ENCODE peak calls at places on chromosomes 16 and 17, in ten cellular contexts. S is mesothelial cell of epicardium; E is stimulated activated CD4-positive, alpha-beta T cell treated with anti-CD3 and anti-CD28 coated beads, TNF-alpha, amount 100 ng/mL, for 4 hours; R is Calu3; Q is hypothalamus; A is amniotic stem cell; G is T-helper 17 cell; N is NCI-H1436; B is AG08396; K is head of caudate nucleus. M is an unnamed sample.

GRCh38 chr17:79033046-79033616 is 9.2 kb downstream of the C1QTNF1 start:
- DNase-seq in S (no peak), E (no peak), R (no peak), Q (no peak), A (no peak), G (no peak), N (no peak), B (no peak), K (no peak), M (no peak)

GRCh38 chr16:21619765-21620462 is 20.5 kb downstream of the METTL9 start:
- DNase-seq in S (no peak), E (no peak), R (no peak), Q (no peak), A (no peak), G (no peak), N (no peak), B (no peak), K (no peak), M (no peak)

GRCh38 chr16:9941245-9941644 is 241.0 kb downstream of the GRIN2A start:
- DNase-seq in S (no peak), E (no peak), R (no peak), Q (no peak), A (no peak), G (no peak), N (no peak), B (no peak), K (no peak), M (no peak)

GRCh38 chr17:14790518-14790917 is 474.6 kb downstream of the PMP22 start:
- DNase-seq in S (no peak), E (no peak), R (no peak), Q (no peak), A (no peak), G (no peak), N (peak; percentile 28), B (no peak), K (no peak), M (no peak)

GRCh38 chr17:54900457-54901229 is at the start of gene TOM1L1:
- DNase-seq in S (peak; percentile 42), E (peak; percentile 2), R (peak; percentile 84), Q (peak; percentile 29), A (peak; percentile 52), G (peak; percentile 15), N (peak; percentile 94), B (peak; percentile 92), K (peak; percentile 80), M (peak; percentile 72)

GRCh38 chr17:5619088-5619740 is 34.9 kb upstream of the NLRP1 start:
- DNase-seq in S (no peak), E (no peak), R (no peak), Q (no peak), A (no peak), G (no peak), N (peak; percentile 86), B (no peak), K (no peak), M (no peak)

GRCh38 chr16:76854234-76854633 is 336.8 kb upstream of the MON1B start:
- DNase-seq in S (no peak), E (no peak), R (peak; percentile 17), Q (no peak), A (no peak), G (no peak), N (no peak), B (no peak), K (no peak), M (no peak)

GRCh38 chr16:30482366-30482765 is 9.8 kb downstream of the ITGAL start:
- DNase-seq in S (no peak), E (no peak), R (peak; percentile 13), Q (no peak), A (no peak), G (no peak), N (no peak), B (no peak), K (no peak), M (no peak)

GRCh38 chr17:66904760-66905637 is 59.5 kb upstream of the CACNG4 start:
- DNase-seq in S (no peak), E (no peak), R (peak; percentile 40), Q (no peak), A (no peak), G (no peak), N (no peak), B (peak; percentile 41), K (no peak), M (peak; percentile 35)

GRCh38 chr17:81002013-81002384 is 10.4 kb downstream of the CHMP6 start:
- DNase-seq in S (no peak), E (no peak), R (no peak), Q (no peak), A (no peak), G (no peak), N (no peak), B (no peak), K (no peak), M (no peak)

GRCh38 chr17:75496005-75496404 is 19.3 kb downstream of the CASKIN2 start:
- DNase-seq in S (no peak), E (no peak), R (no peak), Q (no peak), A (no peak), G (no peak), N (no peak), B (no peak), K (no peak), M (no peak)

GRCh38 chr17:2695243-2695960 is 16.2 kb downstream of the CLUH start:
- DNase-seq in S (no peak), E (no peak), R (no peak), Q (no peak), A (no peak), G (no peak), N (no peak), B (peak; percentile 15), K (no peak), M (no peak)